ENCODE peak calls at places on chromosomes 5 and 9, in nine cellular contexts. E is IMR-90; Y is NT2/D1; Z is CD8-positive, alpha-beta memory T cell; Q is osteoblast; X is psoas muscle; D is A549; F is mammary epithelial cell; P is left lung. S is an unnamed sample.
A peak's percentile ranks its signal among the peaks of the same experiment; 100 is the strongest.

GRCh38 chr9:74824654-74825053 is 63.1 kb downstream of the TRPM6 start:
- DNase-seq in E (no peak), Y (no peak), Z (no peak), Q (no peak), X (no peak), D (peak; percentile 66), F (peak; percentile 47), P (no peak), S (no peak)

GRCh38 chr9:16090907-16091629 is 538.2 kb downstream of the CCDC171 start:
- DNase-seq in E (peak; percentile 57), Y (peak; percentile 30), Z (no peak), Q (no peak), X (no peak), D (no peak), F (no peak), P (no peak), S (no peak)

GRCh38 chr5:135317286-135317685 is 81.7 kb downstream of the MACROH2A1 start:
- DNase-seq in E (no peak), Y (no peak), Z (no peak), Q (no peak), X (no peak), D (no peak), F (no peak), P (no peak), S (no peak)

GRCh38 chr9:115015018-115015635 is 84.7 kb upstream of the TNFSF8 start:
- DNase-seq in E (peak; percentile 64), Y (peak; percentile 51), Z (no peak), Q (peak; percentile 65), X (no peak), D (peak; percentile 64), F (peak; percentile 40), P (no peak), S (peak; percentile 7)

GRCh38 chr5:138149530-138149929 is 10.3 kb upstream of the NME5 start:
- DNase-seq in E (peak; percentile 54), Y (no peak), Z (no peak), Q (no peak), X (no peak), D (peak; percentile 17), F (no peak), P (no peak), S (no peak)

GRCh38 chr5:143170104-143170503 is 233.4 kb downstream of the NR3C1 start:
- DNase-seq in E (no peak), Y (no peak), Z (no peak), Q (no peak), X (no peak), D (no peak), F (no peak), P (no peak), S (no peak)

GRCh38 chr5:120405291-120405864 is 58.7 kb upstream of the PRR16 start:
- DNase-seq in E (peak; percentile 86), Y (no peak), Z (no peak), Q (peak; percentile 23), X (no peak), D (no peak), F (peak; percentile 82), P (no peak), S (no peak)

GRCh38 chr9:107282268-107282667 is 811 bp upstream of the RAD23B start:
- DNase-seq in E (no peak), Y (no peak), Z (no peak), Q (no peak), X (no peak), D (no peak), F (no peak), P (no peak), S (no peak)

GRCh38 chr5:16617272-16617973 is 626 bp upstream of the RETREG1 start:
- DNase-seq in E (no peak), Y (no peak), Z (peak; percentile 69), Q (no peak), X (no peak), D (no peak), F (no peak), P (no peak), S (no peak)

GRCh38 chr5:171571663-171572062 is 152.2 kb downstream of the FGF18 start:
- DNase-seq in E (peak; percentile 42), Y (no peak), Z (no peak), Q (peak; percentile 94), X (no peak), D (peak; percentile 25), F (peak; percentile 69), P (no peak), S (no peak)

GRCh38 chr9:17757816-17758215 is 178.9 kb downstream of the SH3GL2 start:
- DNase-seq in E (peak; percentile 2), Y (no peak), Z (no peak), Q (peak; percentile 35), X (no peak), D (no peak), F (no peak), P (no peak), S (no peak)

GRCh38 chr5:1792842-1793266 is 6.8 kb downstream of the MRPL36 start:
- DNase-seq in E (peak; percentile 92), Y (no peak), Z (peak; percentile 89), Q (peak; percentile 91), X (no peak), D (no peak), F (peak; percentile 74), P (peak; percentile 32), S (no peak)

GRCh38 chr5:80937591-80937990 is 22.6 kb upstream of the RASGRF2 start:
- DNase-seq in E (peak; percentile 31), Y (no peak), Z (no peak), Q (no peak), X (no peak), D (peak; percentile 17), F (no peak), P (no peak), S (no peak)

GRCh38 chr5:75985077-75985476 is 98.1 kb upstream of the SV2C start:
- DNase-seq in E (no peak), Y (no peak), Z (no peak), Q (no peak), X (no peak), D (no peak), F (no peak), P (no peak), S (no peak)

GRCh38 chr5:151477106-151477505 is 29.7 kb downstream of the SLC36A1 start:
- DNase-seq in E (peak; percentile 74), Y (no peak), Z (no peak), Q (no peak), X (no peak), D (no peak), F (no peak), P (no peak), S (no peak)

GRCh38 chr5:53397141-53397794 is 83.2 kb upstream of the FST start:
- DNase-seq in E (no peak), Y (no peak), Z (no peak), Q (no peak), X (no peak), D (no peak), F (no peak), P (no peak), S (no peak)

GRCh38 chr5:37514946-37515345 is 135.8 kb downstream of the WDR70 start:
- DNase-seq in E (no peak), Y (no peak), Z (no peak), Q (no peak), X (no peak), D (no peak), F (no peak), P (no peak), S (no peak)

GRCh38 chr5:88836195-88836838 is 46.7 kb downstream of the MEF2C start:
- DNase-seq in E (peak; percentile 19), Y (no peak), Z (no peak), Q (peak; percentile 41), X (no peak), D (no peak), F (peak; percentile 8), P (no peak), S (no peak)

DNA sequence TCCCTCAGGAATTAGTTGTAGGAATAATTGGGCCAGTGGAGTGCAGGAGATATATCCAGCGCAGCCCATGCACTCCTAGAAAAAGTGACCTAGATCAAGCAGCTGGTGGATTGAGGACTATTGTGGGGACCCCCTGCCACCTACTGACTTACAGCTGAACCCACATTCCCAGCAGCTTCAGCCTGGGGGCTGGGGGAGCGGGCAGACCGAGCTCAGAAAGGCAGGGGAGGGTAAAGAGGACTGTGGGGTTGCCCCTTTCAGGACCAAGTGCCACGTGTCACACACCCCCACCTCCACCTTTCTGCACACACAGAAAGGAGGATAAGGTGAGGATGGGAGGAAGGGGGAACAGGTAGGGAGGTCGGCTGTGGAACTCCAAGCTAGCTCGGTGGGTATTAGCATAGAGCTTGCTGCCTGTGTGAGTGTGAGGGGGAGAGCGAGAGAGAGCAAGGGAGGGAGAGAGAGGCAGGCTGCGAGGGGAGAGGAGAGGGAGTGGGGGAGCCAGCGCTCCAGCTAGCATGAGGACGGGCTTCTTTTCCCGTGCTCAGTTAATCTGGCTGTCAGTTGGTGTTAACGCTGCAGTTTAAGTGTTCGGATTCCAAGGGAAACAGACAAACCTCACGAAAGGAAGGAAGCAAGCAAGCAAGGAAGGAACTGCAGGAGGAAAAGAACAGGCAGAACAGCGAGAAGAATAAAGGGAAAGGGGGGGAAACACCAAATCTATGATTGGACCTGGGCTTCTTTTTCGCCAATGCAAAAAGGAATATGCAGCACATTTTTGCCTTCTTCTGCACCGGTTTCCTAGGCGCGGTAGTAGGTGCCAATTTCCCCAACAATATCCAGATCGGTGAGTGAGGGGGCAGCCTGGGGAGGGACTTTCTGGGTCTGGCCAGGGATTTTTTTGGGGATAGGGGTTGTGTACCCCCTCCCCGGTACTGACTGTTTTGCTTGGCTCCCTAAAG is at the start of gene GRIA1:
- DNase-seq in E (peak; percentile 9), Y (peak; percentile 16), Z (no peak), Q (no peak), X (no peak), D (no peak), F (no peak), P (no peak), S (no peak)
- H3K4me3 ChIP-seq in E (peak within 1 kb of the TSS; percentile 24), Y (peak within 1 kb of the TSS; percentile 29), Z (no peak within 1 kb of the TSS), Q (peak within 1 kb of the TSS; percentile 62), X (no peak within 1 kb of the TSS), D (no peak within 1 kb of the TSS), F (no peak within 1 kb of the TSS), P (no peak within 1 kb of the TSS), S (peak within 1 kb of the TSS; percentile 28)

GRCh38 chr5:172870807-172871431 is 36.9 kb downstream of the ERGIC1 start:
- DNase-seq in E (no peak), Y (no peak), Z (no peak), Q (no peak), X (peak; percentile 47), D (no peak), F (peak; percentile 80), P (peak; percentile 61), S (no peak)
- H3K4me1 ChIP-seq in E (peaks cover 53% of the 10 kb centered on the region), Y (peaks cover 23% of the 10 kb centered on the region), Z (peaks cover 4% of the 10 kb centered on the region), Q (peaks cover 78% of the 10 kb centered on the region), X (peaks cover 79% of the 10 kb centered on the region), D (peaks cover 92% of the 10 kb centered on the region), F (peaks cover 58% of the 10 kb centered on the region), P (peaks cover 43% of the 10 kb centered on the region), S (peaks cover 10% of the 10 kb centered on the region)

GRCh38 chr9:108838017-108838416 is 17.8 kb downstream of the ACTL7B start:
- DNase-seq in E (peak; percentile 20), Y (no peak), Z (no peak), Q (no peak), X (no peak), D (peak; percentile 12), F (peak; percentile 64), P (no peak), S (no peak)
- H3K4me3 ChIP-seq in E (no peak overlapping the region), Y (no peak overlapping the region), Z (no peak overlapping the region), Q (no peak overlapping the region), X (no peak overlapping the region), D (no peak overlapping the region), F (no peak overlapping the region), P (no peak overlapping the region), S (no peak overlapping the region)

DNA sequence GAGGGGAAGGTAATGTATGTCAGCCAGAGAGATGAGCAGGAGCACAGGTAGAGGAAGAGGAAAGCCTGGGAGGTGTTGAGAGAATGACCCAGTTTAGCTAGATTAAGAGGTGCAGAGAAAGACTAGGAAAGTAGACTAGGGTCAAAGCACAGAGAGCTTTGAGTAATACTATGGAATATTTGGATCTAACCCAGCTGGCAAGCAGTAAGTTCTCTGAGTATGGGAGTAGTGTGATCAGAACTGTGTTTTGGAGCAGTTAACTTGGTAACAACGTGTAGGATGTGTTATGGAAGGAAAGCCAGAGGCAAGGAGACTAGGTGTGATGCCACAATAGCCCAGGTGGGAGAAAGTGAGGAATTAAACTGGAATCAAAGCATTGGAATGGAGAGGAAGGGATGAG is 84.9 kb upstream of the PTGER4 start:
- DNase-seq in E (peak; percentile 56), Y (no peak), Z (no peak), Q (peak; percentile 58), X (no peak), D (no peak), F (no peak), P (no peak), S (no peak)
- H3K4me1 ChIP-seq in E (peaks cover 3% of the 10 kb centered on the region), Y (no peaks in the 10 kb centered on the region), Z (no peaks in the 10 kb centered on the region), Q (peaks cover 5% of the 10 kb centered on the region), X (no peaks in the 10 kb centered on the region), D (peaks cover 4% of the 10 kb centered on the region), F (peaks cover 3% of the 10 kb centered on the region), P (no peaks in the 10 kb centered on the region), S (no peaks in the 10 kb centered on the region)